ENCODE peak calls at places on chromosomes 1 and 21, in seven cellular contexts. F, I, P, R, Q, A and Z are unnamed samples.

GRCh38 chr1:208778417-208778816 is 534.2 kb upstream of the PLXNA2 start:
- DNase-seq in F (no peak), I (no peak), P (no peak), R (no peak), Q (no peak), A (no peak), Z (no peak)

GRCh38 chr21:43866659-43867331 is 1.8 kb downstream of the AGPAT3 start:
- DNase-seq in F (peak; percentile 50), I (no peak), P (peak; percentile 78), R (no peak), Q (peak; percentile 86), A (peak; percentile 45), Z (no peak)

GRCh38 chr1:153352523-153352922 is 3.9 kb upstream of the PGLYRP4 start:
- DNase-seq in F (peak; percentile 55), I (peak; percentile 85), P (peak; percentile 72), R (peak; percentile 50), Q (peak; percentile 70), A (peak; percentile 40), Z (peak; percentile 72)

GRCh38 chr1:1200876-1201810 is 5.2 kb downstream of the TNFRSF18 start:
- DNase-seq in F (peak; percentile 87), I (peak; percentile 64), P (peak; percentile 49), R (no peak), Q (peak; percentile 73), A (peak; percentile 80), Z (peak; percentile 9)

GRCh38 chr21:42269382-42269781 is 45.8 kb downstream of the TFF3 start:
- DNase-seq in F (no peak), I (no peak), P (no peak), R (no peak), Q (no peak), A (no peak), Z (no peak)

GRCh38 chr1:21706151-21706835 is 37.1 kb upstream of the RAP1GAP start:
- DNase-seq in F (no peak), I (peak; percentile 26), P (no peak), R (peak; percentile 22), Q (no peak), A (no peak), Z (peak; percentile 57)

GRCh38 chr1:20883766-20884165 is 96.7 kb upstream of the HP1BP3 start:
- DNase-seq in F (no peak), I (no peak), P (no peak), R (no peak), Q (no peak), A (no peak), Z (no peak)

GRCh38 chr1:67743072-67743725 is 58.2 kb downstream of the GADD45A start:
- DNase-seq in F (no peak), I (no peak), P (no peak), R (no peak), Q (no peak), A (no peak), Z (no peak)

GRCh38 chr1:76759171-76759860 is 108.0 kb upstream of the ST6GALNAC5 start:
- DNase-seq in F (no peak), I (no peak), P (no peak), R (no peak), Q (no peak), A (no peak), Z (no peak)

GRCh38 chr1:208030320-208031091 is 119.6 kb upstream of the CD34 start:
- DNase-seq in F (no peak), I (no peak), P (no peak), R (no peak), Q (no peak), A (no peak), Z (no peak)

GRCh38 chr1:114756949-114757454 is 782 bp downstream of the CSDE1 start:
- DNase-seq in F (no peak), I (peak; percentile 24), P (peak; percentile 32), R (peak; percentile 60), Q (peak; percentile 41), A (no peak), Z (peak; percentile 44)

GRCh38 chr1:29974345-29974744 is 738.0 kb downstream of the PTPRU start:
- DNase-seq in F (no peak), I (no peak), P (no peak), R (no peak), Q (no peak), A (no peak), Z (no peak)

GRCh38 chr1:1927751-1928150 is 8.7 kb upstream of the TMEM52 start:
- DNase-seq in F (no peak), I (no peak), P (no peak), R (peak; percentile 12), Q (peak; percentile 20), A (no peak), Z (no peak)

GRCh38 chr1:117734403-117734802 is 128.6 kb downstream of the TENT5C start:
- DNase-seq in F (no peak), I (no peak), P (no peak), R (no peak), Q (no peak), A (no peak), Z (no peak)

GRCh38 chr1:234771642-234772344 is 161.8 kb upstream of the IRF2BP2 start:
- DNase-seq in F (no peak), I (peak; percentile 66), P (peak; percentile 16), R (no peak), Q (no peak), A (no peak), Z (peak; percentile 72)

GRCh38 chr1:33256335-33256700 is at the start of gene ZNF362:
- DNase-seq in F (peak; percentile 69), I (peak; percentile 84), P (peak; percentile 71), R (peak; percentile 36), Q (peak; percentile 77), A (peak; percentile 51), Z (peak; percentile 23)

GRCh38 chr1:33256701-33257387 is 552 bp downstream of the ZNF362 start:
- DNase-seq in F (peak; percentile 58), I (peak; percentile 59), P (peak; percentile 78), R (peak; percentile 57), Q (peak; percentile 80), A (peak; percentile 21), Z (peak; percentile 63)

GRCh38 chr1:33257759-33258712 is 1.7 kb downstream of the ZNF362 start:
- DNase-seq in F (no peak), I (peak; percentile 35), P (peak; percentile 46), R (no peak), Q (peak; percentile 57), A (no peak), Z (no peak)

GRCh38 chr1:33258788-33259274 is 2.5 kb downstream of the ZNF362 start:
- DNase-seq in F (no peak), I (no peak), P (no peak), R (no peak), Q (no peak), A (no peak), Z (no peak)

GRCh38 chr1:33257388-33257758 is 1.1 kb downstream of the ZNF362 start:
- DNase-seq in F (no peak), I (no peak), P (no peak), R (no peak), Q (no peak), A (no peak), Z (no peak)
- H3K4me1 ChIP-seq in F (peaks cover 35% of the 10 kb centered on the region), I (peaks cover 28% of the 10 kb centered on the region), P (peaks cover 29% of the 10 kb centered on the region), R (peaks cover 10% of the 10 kb centered on the region), Q (peaks cover 17% of the 10 kb centered on the region), A (peaks cover 38% of the 10 kb centered on the region), Z (peaks cover 7% of the 10 kb centered on the region)

GRCh38 chr1:3053986-3054385 is 15.0 kb upstream of the PRDM16 start:
- DNase-seq in F (no peak), I (no peak), P (no peak), R (no peak), Q (no peak), A (no peak), Z (no peak)

GRCh38 chr1:3052501-3052900 is 16.5 kb upstream of the PRDM16 start:
- DNase-seq in F (no peak), I (no peak), P (no peak), R (no peak), Q (no peak), A (no peak), Z (no peak)

GRCh38 chr1:3053366-3053980 is 15.5 kb upstream of the PRDM16 start:
- DNase-seq in F (no peak), I (no peak), P (no peak), R (no peak), Q (no peak), A (no peak), Z (no peak)

GRCh38 chr1:3055051-3055450 is 14.0 kb upstream of the PRDM16 start:
- DNase-seq in F (no peak), I (no peak), P (peak; percentile 21), R (no peak), Q (no peak), A (no peak), Z (no peak)

GRCh38 chr1:3054474-3054873 is 14.5 kb upstream of the PRDM16 start:
- DNase-seq in F (no peak), I (no peak), P (peak; percentile 25), R (no peak), Q (no peak), A (no peak), Z (no peak)
- H3K9me3 ChIP-seq in F (no peaks in the 10 kb centered on the region), I (no peaks in the 10 kb centered on the region), P (peaks cover 10% of the 10 kb centered on the region), R (no peaks in the 10 kb centered on the region), Q (no peaks in the 10 kb centered on the region), A (no peaks in the 10 kb centered on the region), Z (no peaks in the 10 kb centered on the region)

GRCh38 chr1:244445320-244446181 is 6.2 kb downstream of the ADSS2 start:
- DNase-seq in F (no peak), I (no peak), P (no peak), R (no peak), Q (no peak), A (no peak), Z (peak; percentile 13)

GRCh38 chr1:244447024-244447423 is 4.7 kb downstream of the ADSS2 start:
- DNase-seq in F (no peak), I (no peak), P (no peak), R (no peak), Q (no peak), A (no peak), Z (no peak)

GRCh38 chr1:244447552-244447951 is 4.2 kb downstream of the ADSS2 start:
- DNase-seq in F (no peak), I (no peak), P (no peak), R (no peak), Q (no peak), A (no peak), Z (no peak)

GRCh38 chr1:244442850-244443249 is 8.9 kb downstream of the ADSS2 start:
- DNase-seq in F (no peak), I (no peak), P (no peak), R (no peak), Q (no peak), A (no peak), Z (no peak)

GRCh38 chr1:244444854-244445253 is 6.9 kb downstream of the ADSS2 start:
- DNase-seq in F (no peak), I (no peak), P (no peak), R (no peak), Q (no peak), A (no peak), Z (no peak)
- H3K36me3 ChIP-seq in F (no peaks in the 10 kb centered on the region), I (no peaks in the 10 kb centered on the region), P (no peaks in the 10 kb centered on the region), R (no peaks in the 10 kb centered on the region), Q (no peaks in the 10 kb centered on the region), A (no peaks in the 10 kb centered on the region), Z (peaks cover 10% of the 10 kb centered on the region)

DNA sequence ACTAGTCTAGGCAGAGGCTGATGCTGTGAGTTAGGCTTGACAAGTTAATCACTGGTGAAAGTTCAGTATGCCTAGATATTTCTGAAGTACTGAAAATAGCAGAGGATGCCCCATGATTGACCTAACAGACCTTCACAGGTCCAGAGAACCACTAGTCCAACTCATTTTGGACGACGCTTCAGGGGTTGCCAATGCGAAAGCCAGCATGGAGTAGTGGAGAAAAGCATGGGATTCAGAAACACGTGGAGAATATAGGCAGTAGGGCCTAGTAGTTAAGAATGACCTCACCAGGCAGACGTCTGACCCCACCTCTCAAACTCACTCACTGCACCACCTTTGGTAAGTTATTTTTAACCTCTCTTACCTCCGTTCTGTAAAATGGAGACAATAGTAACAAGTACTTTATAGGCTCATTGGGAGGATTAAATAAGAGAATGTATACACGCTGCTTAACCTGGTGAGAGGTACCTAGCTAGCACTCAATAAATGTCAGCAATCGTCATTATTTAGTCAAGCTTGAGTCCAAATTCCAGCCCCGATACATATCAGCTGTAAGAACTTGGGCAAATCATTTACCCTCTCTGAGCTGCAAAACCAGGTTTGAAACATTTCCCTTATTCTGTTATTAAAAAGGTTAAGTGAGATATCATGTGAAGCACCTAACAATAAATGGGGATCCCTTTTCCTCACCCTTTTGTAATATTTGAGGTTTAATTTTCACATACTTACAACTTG is 13.2 kb downstream of the PLPP3 start:
- DNase-seq in F (no peak), I (peak; percentile 39), P (no peak), R (no peak), Q (no peak), A (no peak), Z (no peak)
- H3K4me1 ChIP-seq in F (no peaks in the 10 kb centered on the region), I (peaks cover 40% of the 10 kb centered on the region), P (peaks cover 34% of the 10 kb centered on the region), R (no peaks in the 10 kb centered on the region), Q (peaks cover 16% of the 10 kb centered on the region), A (no peaks in the 10 kb centered on the region), Z (peaks cover 49% of the 10 kb centered on the region)